ENCODE peak calls at places on chromosomes 3 and 15, in nine cellular contexts. A is dorsolateral prefrontal cortex; G is omental fat pad; C is RWPE2; U is GM12865; J is WTC11; N is CD8-positive, alpha-beta T cell; I is ovary; Z is nephron progenitor cell. H is an unnamed sample.

GRCh38 chr3:69013256-69014021 is at the start of gene EOGT:
- DNase-seq in N (peak), G (peak), C (peak), I (peak), J (peak), A (peak), U (peak), Z (peak), H (peak)

GRCh38 chr15:92984161-92984560 is 84.0 kb downstream of the CHD2 start:
- DNase-seq in C (no peak), U (no peak), I (no peak), J (no peak), A (no peak), G (no peak), Z (no peak), N (no peak), H (no peak)

GRCh38 chr3:179852117-179852886 is 184.4 kb downstream of the PEX5L start:
- DNase-seq in J (peak), U (peak), N (no peak), Z (no peak), A (no peak), G (no peak), I (no peak), C (no peak), H (no peak)

GRCh38 chr3:195086885-195087284 is 184.1 kb downstream of the XXYLT1 start:
- DNase-seq in Z (no peak), C (no peak), I (no peak), G (no peak), J (no peak), U (no peak), N (no peak), A (peak), H (no peak)

GRCh38 chr3:9727041-9727595 is 4.4 kb upstream of the BRPF1 start:
- DNase-seq in Z (no peak), N (peak), I (no peak), J (peak), G (no peak), A (no peak), C (no peak), U (peak), H (no peak)

GRCh38 chr15:36389107-36389506 is 190.3 kb upstream of the CDIN1 start:
- DNase-seq in J (no peak), A (no peak), U (no peak), Z (no peak), I (no peak), C (no peak), G (no peak), N (no peak), H (no peak)

GRCh38 chr3:112958749-112959560 is 15.9 kb downstream of the CD200R1 start:
- DNase-seq in J (no peak), Z (no peak), A (no peak), N (no peak), I (no peak), G (no peak), U (peak), C (no peak), H (no peak)

GRCh38 chr3:106829206-106829605 is 548.0 kb upstream of the CCDC54 start:
- DNase-seq in U (no peak), C (no peak), N (no peak), Z (no peak), A (no peak), G (no peak), I (no peak), J (no peak), H (no peak)

GRCh38 chr15:98737122-98737521 is 88.8 kb downstream of the IGF1R start:
- DNase-seq in U (no peak), G (no peak), C (no peak), J (no peak), Z (no peak), I (no peak), N (no peak), A (no peak), H (no peak)

GRCh38 chr15:86834115-86834863 is 754.6 kb downstream of the AGBL1 start:
- DNase-seq in C (no peak), U (no peak), G (no peak), J (no peak), A (no peak), I (no peak), Z (no peak), N (no peak), H (no peak)

GRCh38 chr3:44993471-44994205 is 17.6 kb downstream of the EXOSC7 start:
- DNase-seq in J (no peak), N (no peak), A (no peak), C (no peak), I (no peak), U (no peak), Z (no peak), G (no peak), H (no peak)

GRCh38 chr3:42492508-42493080 is 9.8 kb upstream of the VIPR1 start:
- DNase-seq in A (no peak), U (no peak), N (peak), J (no peak), C (peak), I (no peak), Z (no peak), G (no peak), H (no peak)

GRCh38 chr3:169660709-169661566 is 2.6 kb downstream of the MECOM start:
- DNase-seq in I (no peak), Z (no peak), A (no peak), N (no peak), U (peak), G (no peak), J (no peak), C (no peak), H (no peak)

GRCh38 chr3:6921876-6922275 is 61.0 kb downstream of the GRM7 start:
- DNase-seq in C (no peak), I (no peak), A (no peak), G (no peak), N (no peak), J (no peak), U (no peak), Z (no peak), H (no peak)

GRCh38 chr15:74773329-74773728 is 8.6 kb upstream of the CSK start:
- DNase-seq in Z (no peak), J (no peak), C (no peak), I (no peak), G (no peak), U (no peak), A (no peak), N (no peak), H (no peak)

GRCh38 chr15:96564546-96564945 is 234.0 kb downstream of the NR2F2 start:
- DNase-seq in N (no peak), U (no peak), A (no peak), Z (no peak), C (no peak), G (no peak), I (no peak), J (no peak), H (no peak)

GRCh38 chr3:33886015-33886414 is 87.6 kb downstream of the PDCD6IP start:
- DNase-seq in I (no peak), A (no peak), G (no peak), U (no peak), J (no peak), C (no peak), N (no peak), Z (no peak), H (no peak)

GRCh38 chr3:105365171-105365535 is 1.6 kb upstream of the ALCAM start:
- DNase-seq in I (no peak), Z (no peak), U (no peak), N (no peak), A (no peak), G (no peak), J (no peak), C (no peak), H (no peak)

GRCh38 chr15:57591237-57591821 is 375 bp upstream of the MYZAP start:
- DNase-seq in I (peak), J (no peak), U (no peak), G (no peak), A (no peak), Z (no peak), C (no peak), N (no peak), H (no peak)

GRCh38 chr15:60479361-60479684 is 381 bp upstream of the ICE2 start:
- DNase-seq in C (no peak), Z (no peak), N (no peak), A (no peak), U (no peak), I (no peak), J (no peak), G (no peak), H (no peak)

GRCh38 chr15:51299187-51300015 is 39.0 kb downstream of the CYP19A1 start:
- DNase-seq in C (peak), N (no peak), A (no peak), I (no peak), U (no peak), G (no peak), J (no peak), Z (no peak), H (no peak)

GRCh38 chr3:69531975-69532827 is 146.3 kb upstream of the FRMD4B start:
- DNase-seq in I (no peak), A (no peak), C (no peak), Z (no peak), G (no peak), J (no peak), U (no peak), N (no peak), H (no peak)

GRCh38 chr3:124792341-124793034 is 62.2 kb downstream of the UMPS start:
- DNase-seq in N (no peak), I (no peak), C (no peak), J (no peak), A (no peak), U (no peak), Z (no peak), G (no peak), H (no peak)

GRCh38 chr15:45126535-45127158 is 3.0 kb downstream of the DUOXA1 start:
- DNase-seq in Z (no peak), U (peak), N (no peak), A (no peak), J (no peak), C (no peak), I (no peak), G (no peak), H (no peak)

GRCh38 chr3:149657458-149657795 is 398 bp downstream of the WWTR1 start:
- DNase-seq in U (no peak), N (peak), I (peak), Z (no peak), C (peak), J (no peak), A (no peak), G (no peak), H (peak)

GRCh38 chr15:89472785-89473256 is 23.6 kb downstream of the RHCG start:
- DNase-seq in J (peak), Z (peak), I (no peak), G (no peak), U (peak), N (no peak), C (no peak), A (peak), H (peak)

GRCh38 chr15:81939604-81940440 is 106.0 kb downstream of the MEX3B start:
- DNase-seq in I (no peak), G (no peak), C (no peak), A (no peak), J (peak), Z (peak), U (peak), N (no peak), H (peak)

GRCh38 chr15:67135494-67135893 is 70.1 kb downstream of the SMAD3 start:
- DNase-seq in Z (no peak), C (no peak), N (no peak), A (no peak), U (no peak), J (no peak), G (no peak), I (no peak), H (no peak)

GRCh38 chr3:107988464-107989156 is 102.2 kb downstream of the CD47 start:
- DNase-seq in N (peak), C (peak), Z (no peak), U (no peak), J (no peak), I (peak), G (peak), A (no peak), H (no peak)

GRCh38 chr3:153285194-153285641 is 123.2 kb downstream of the RAP2B start:
- DNase-seq in N (no peak), C (no peak), I (no peak), U (no peak), Z (no peak), A (no peak), J (no peak), G (no peak), H (no peak)

GRCh38 chr3:148084931-148085330 is 612.8 kb upstream of the AGTR1 start:
- DNase-seq in Z (no peak), G (no peak), N (no peak), U (peak), I (no peak), C (no peak), A (no peak), J (no peak), H (no peak)

GRCh38 chr3:149448331-149448831 is 26.1 kb upstream of the TM4SF4 start:
- DNase-seq in G (no peak), N (no peak), J (no peak), Z (no peak), U (no peak), C (no peak), A (no peak), I (no peak), H (no peak)

GRCh38 chr15:96331942-96332853 is 1.7 kb downstream of the NR2F2 start:
- DNase-seq in N (no peak), A (no peak), I (peak), Z (peak), J (peak), U (no peak), G (no peak), C (no peak), H (no peak)

GRCh38 chr15:88605507-88606436 is 15.4 kb upstream of the AEN start:
- DNase-seq in G (no peak), C (no peak), Z (peak), U (no peak), J (peak), A (peak), N (peak), I (no peak), H (peak)

GRCh38 chr3:20561166-20561565 is 375.2 kb upstream of the SGO1 start:
- DNase-seq in I (no peak), Z (no peak), J (no peak), C (no peak), U (no peak), A (no peak), G (no peak), N (no peak), H (no peak)

GRCh38 chr3:42544492-42545283 is 37.1 kb downstream of the SEC22C start:
- DNase-seq in G (no peak), C (no peak), Z (no peak), J (no peak), N (no peak), I (no peak), A (peak), U (no peak), H (no peak)

GRCh38 chr3:16828815-16829214 is 55.9 kb upstream of the PLCL2 start:
- DNase-seq in Z (peak), J (peak), N (peak), A (no peak), U (peak), I (no peak), G (no peak), C (no peak), H (no peak)
- TF ChIP-seq CTCF in Z (peak), J (peak), N (peak), A (no peak), U (peak), I (no peak), G (no peak), C (peak), H (peak)

GRCh38 chr15:65194826-65195541 is 9.8 kb upstream of the CLPX start:
- DNase-seq in U (no peak), C (no peak), G (no peak), J (no peak), I (no peak), N (no peak), Z (no peak), A (no peak), H (no peak)
- TF ChIP-seq CTCF in U (no peak), C (no peak), G (no peak), J (no peak), I (no peak), N (no peak), Z (no peak), A (no peak), H (no peak)

DNA sequence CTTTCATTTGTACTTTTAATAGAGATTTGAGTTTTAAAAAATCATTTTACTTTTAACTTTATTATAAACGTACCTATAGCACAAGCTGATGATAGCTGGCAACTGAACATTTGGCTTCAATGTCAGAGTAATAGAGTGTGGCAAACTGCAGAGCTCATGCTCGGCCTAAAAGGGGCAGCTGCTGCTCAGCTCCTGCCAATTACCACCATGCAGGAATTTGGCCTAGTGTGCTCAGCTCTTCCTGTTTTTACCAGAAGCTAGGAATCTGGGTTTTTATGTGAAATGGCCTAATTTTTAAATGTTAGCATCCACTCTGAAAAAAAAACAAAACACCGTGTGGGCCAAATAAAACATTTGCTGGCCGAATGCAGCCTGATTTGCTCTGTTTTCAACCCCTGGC is 1.8 kb downstream of the IFT122 start:
- DNase-seq in I (peak), Z (no peak), N (no peak), A (peak), U (no peak), J (no peak), C (no peak), G (no peak), H (no peak)
- TF ChIP-seq CTCF in I (no peak), Z (no peak), N (no peak), A (peak), U (no peak), J (no peak), C (peak), G (no peak), H (no peak)

GRCh38 chr3:177379045-177379444 is 181.8 kb upstream of the TBL1XR1 start:
- DNase-seq in I (no peak), N (no peak), U (peak), G (no peak), J (no peak), C (no peak), A (no peak), Z (no peak), H (no peak)
- TF ChIP-seq CTCF in I (no peak), N (no peak), U (peak), G (no peak), J (no peak), C (no peak), A (no peak), Z (no peak), H (no peak)

GRCh38 chr15:84816694-84817460 is at the start of gene ALPK3:
- DNase-seq in A (no peak), U (no peak), C (peak), N (no peak), G (no peak), Z (peak), J (peak), I (no peak), H (peak)

GRCh38 chr15:84819791-84820190 is 2.6 kb downstream of the ALPK3 start:
- DNase-seq in A (no peak), I (no peak), G (no peak), C (no peak), N (no peak), J (no peak), U (no peak), Z (no peak), H (no peak)

GRCh38 chr15:84819291-84819768 is 2.2 kb downstream of the ALPK3 start:
- DNase-seq in G (no peak), J (no peak), U (no peak), C (peak), N (no peak), A (no peak), Z (no peak), I (no peak), H (no peak)

GRCh38 chr15:84818221-84819131 is 1.3 kb downstream of the ALPK3 start:
- DNase-seq in G (no peak), N (no peak), Z (no peak), U (peak), A (no peak), I (no peak), J (peak), C (no peak), H (peak)

GRCh38 chr15:84817461-84818081 is 415 bp downstream of the ALPK3 start:
- DNase-seq in I (no peak), U (no peak), J (peak), A (no peak), G (no peak), N (no peak), Z (peak), C (no peak), H (peak)
- TF ChIP-seq CTCF in I (no peak), U (no peak), J (no peak), A (no peak), G (no peak), N (no peak), Z (no peak), C (no peak), H (no peak)

GRCh38 chr3:133274477-133274876 is 125.4 kb upstream of the BFSP2 start:
- DNase-seq in G (no peak), N (no peak), I (no peak), Z (no peak), U (peak), A (no peak), J (no peak), C (no peak), H (no peak)
- TF ChIP-seq CTCF in G (no peak), N (no peak), I (no peak), Z (no peak), U (no peak), A (no peak), J (no peak), C (no peak), H (peak)

GRCh38 chr3:126743781-126744180 is 39.7 kb downstream of the CHCHD6 start:
- DNase-seq in Z (no peak), A (no peak), C (no peak), G (no peak), J (no peak), U (no peak), N (no peak), I (no peak), H (no peak)

GRCh38 chr3:126747768-126748167 is 43.7 kb downstream of the CHCHD6 start:
- DNase-seq in J (no peak), A (no peak), I (no peak), U (no peak), Z (no peak), G (no peak), N (peak), C (no peak), H (no peak)

GRCh38 chr3:126748701-126749546 is 44.9 kb downstream of the CHCHD6 start:
- DNase-seq in N (peak), I (no peak), G (no peak), Z (no peak), C (no peak), A (no peak), U (no peak), J (no peak), H (no peak)

GRCh38 chr3:126745760-126746394 is 41.8 kb downstream of the CHCHD6 start:
- DNase-seq in Z (no peak), G (no peak), N (no peak), U (no peak), A (no peak), I (no peak), J (no peak), C (no peak), H (no peak)

GRCh38 chr3:126746395-126747177 is 42.5 kb downstream of the CHCHD6 start:
- DNase-seq in J (no peak), Z (no peak), U (no peak), C (no peak), N (peak), G (no peak), A (no peak), I (peak), H (no peak)
- TF ChIP-seq CTCF in J (no peak), Z (no peak), U (no peak), C (peak), N (no peak), G (no peak), A (no peak), I (peak), H (no peak)

H was measured in neural crest cell.